ENCODE peak calls at places on chromosomes 7 and 10, in eight cellular contexts. One of them, this sample, is unnamed.

GRCh38 chr7:70092314-70093303 is 494.3 kb downstream of the AUTS2 start:
- DNase-seq in AG04449: peak
- DNase-seq in NCI-H1105: peak
- DNase-seq in dorsolateral prefrontal cortex: no peak
- DNase-seq in posterior cingulate gyrus: peak
- DNase-seq in NCI-H345: peak
- DNase-seq in activated CD4-positive, alpha-beta T cell treated with anti-CD3 and anti-CD28 coated beads for 4 hours: no peak
- DNase-seq in HepG2: no peak
- DNase-seq in this sample: no peak

GRCh38 chr10:114623661-114624294 is 34.3 kb downstream of the ABLIM1 start:
- DNase-seq in posterior cingulate gyrus: no peak
- DNase-seq in AG04449: peak
- DNase-seq in NCI-H1105: no peak
- DNase-seq in HepG2: peak
- DNase-seq in activated CD4-positive, alpha-beta T cell treated with anti-CD3 and anti-CD28 coated beads for 4 hours: no peak
- DNase-seq in NCI-H345: peak
- DNase-seq in dorsolateral prefrontal cortex: no peak
- DNase-seq in this sample: no peak

GRCh38 chr7:17832820-17833219 is 107.5 kb downstream of the SNX13 start:
- DNase-seq in NCI-H1105: no peak
- DNase-seq in NCI-H345: no peak
- DNase-seq in dorsolateral prefrontal cortex: no peak
- DNase-seq in AG04449: no peak
- DNase-seq in HepG2: no peak
- DNase-seq in activated CD4-positive, alpha-beta T cell treated with anti-CD3 and anti-CD28 coated beads for 4 hours: no peak
- DNase-seq in posterior cingulate gyrus: no peak
- DNase-seq in this sample: no peak

GRCh38 chr10:74071151-74071550 is 73.2 kb downstream of the VCL start:
- DNase-seq in HepG2: no peak
- DNase-seq in NCI-H1105: no peak
- DNase-seq in activated CD4-positive, alpha-beta T cell treated with anti-CD3 and anti-CD28 coated beads for 4 hours: no peak
- DNase-seq in posterior cingulate gyrus: no peak
- DNase-seq in AG04449: peak
- DNase-seq in NCI-H345: no peak
- DNase-seq in dorsolateral prefrontal cortex: no peak
- DNase-seq in this sample: no peak

GRCh38 chr10:6995846-6996245 is 415.0 kb downstream of the SFMBT2 start:
- DNase-seq in NCI-H1105: no peak
- DNase-seq in AG04449: no peak
- DNase-seq in activated CD4-positive, alpha-beta T cell treated with anti-CD3 and anti-CD28 coated beads for 4 hours: no peak
- DNase-seq in NCI-H345: no peak
- DNase-seq in HepG2: no peak
- DNase-seq in posterior cingulate gyrus: no peak
- DNase-seq in dorsolateral prefrontal cortex: no peak
- DNase-seq in this sample: no peak

GRCh38 chr10:70735161-70735560 is 50.0 kb downstream of the TBATA start:
- DNase-seq in posterior cingulate gyrus: no peak
- DNase-seq in AG04449: no peak
- DNase-seq in NCI-H345: no peak
- DNase-seq in NCI-H1105: no peak
- DNase-seq in dorsolateral prefrontal cortex: peak
- DNase-seq in activated CD4-positive, alpha-beta T cell treated with anti-CD3 and anti-CD28 coated beads for 4 hours: no peak
- DNase-seq in HepG2: no peak
- DNase-seq in this sample: no peak

GRCh38 chr7:37323912-37324430 is 124.7 kb downstream of the ELMO1 start:
- DNase-seq in posterior cingulate gyrus: no peak
- DNase-seq in activated CD4-positive, alpha-beta T cell treated with anti-CD3 and anti-CD28 coated beads for 4 hours: no peak
- DNase-seq in NCI-H345: no peak
- DNase-seq in dorsolateral prefrontal cortex: peak
- DNase-seq in HepG2: no peak
- DNase-seq in AG04449: no peak
- DNase-seq in NCI-H1105: no peak
- DNase-seq in this sample: no peak

GRCh38 chr7:134444961-134445315 is 14.0 kb downstream of the AKR1B1 start:
- DNase-seq in dorsolateral prefrontal cortex: no peak
- DNase-seq in activated CD4-positive, alpha-beta T cell treated with anti-CD3 and anti-CD28 coated beads for 4 hours: no peak
- DNase-seq in AG04449: no peak
- DNase-seq in NCI-H1105: no peak
- DNase-seq in NCI-H345: no peak
- DNase-seq in HepG2: no peak
- DNase-seq in posterior cingulate gyrus: no peak
- DNase-seq in this sample: no peak

GRCh38 chr10:12566161-12567115 is 217.1 kb downstream of the CAMK1D start:
- DNase-seq in posterior cingulate gyrus: peak
- DNase-seq in HepG2: no peak
- DNase-seq in AG04449: no peak
- DNase-seq in NCI-H345: no peak
- DNase-seq in dorsolateral prefrontal cortex: no peak
- DNase-seq in activated CD4-positive, alpha-beta T cell treated with anti-CD3 and anti-CD28 coated beads for 4 hours: no peak
- DNase-seq in NCI-H1105: no peak
- DNase-seq in this sample: no peak

GRCh38 chr10:16787361-16787791 is 29.8 kb downstream of the RSU1 start:
- DNase-seq in posterior cingulate gyrus: no peak
- DNase-seq in HepG2: no peak
- DNase-seq in NCI-H1105: no peak
- DNase-seq in AG04449: no peak
- DNase-seq in activated CD4-positive, alpha-beta T cell treated with anti-CD3 and anti-CD28 coated beads for 4 hours: peak
- DNase-seq in NCI-H345: no peak
- DNase-seq in dorsolateral prefrontal cortex: no peak
- DNase-seq in this sample: no peak

GRCh38 chr7:1854521-1855395 is 184.7 kb downstream of the ELFN1 start:
- DNase-seq in dorsolateral prefrontal cortex: no peak
- DNase-seq in activated CD4-positive, alpha-beta T cell treated with anti-CD3 and anti-CD28 coated beads for 4 hours: no peak
- DNase-seq in AG04449: no peak
- DNase-seq in HepG2: no peak
- DNase-seq in NCI-H1105: no peak
- DNase-seq in NCI-H345: no peak
- DNase-seq in posterior cingulate gyrus: peak
- DNase-seq in this sample: no peak

GRCh38 chr10:89301231-89301630 is 615 bp upstream of the IFIT2 start:
- DNase-seq in AG04449: no peak
- DNase-seq in NCI-H345: no peak
- DNase-seq in dorsolateral prefrontal cortex: no peak
- DNase-seq in NCI-H1105: no peak
- DNase-seq in HepG2: no peak
- DNase-seq in posterior cingulate gyrus: no peak
- DNase-seq in activated CD4-positive, alpha-beta T cell treated with anti-CD3 and anti-CD28 coated beads for 4 hours: peak
- DNase-seq in this sample: no peak

GRCh38 chr7:73701357-73701995 is 18.0 kb downstream of the STX1A start:
- DNase-seq in dorsolateral prefrontal cortex: peak
- DNase-seq in HepG2: peak
- DNase-seq in NCI-H1105: no peak
- DNase-seq in AG04449: no peak
- DNase-seq in activated CD4-positive, alpha-beta T cell treated with anti-CD3 and anti-CD28 coated beads for 4 hours: no peak
- DNase-seq in NCI-H345: no peak
- DNase-seq in posterior cingulate gyrus: peak
- DNase-seq in this sample: no peak

GRCh38 chr10:59012839-59013238 is 163.6 kb upstream of the PHYHIPL start:
- DNase-seq in activated CD4-positive, alpha-beta T cell treated with anti-CD3 and anti-CD28 coated beads for 4 hours: no peak
- DNase-seq in posterior cingulate gyrus: no peak
- DNase-seq in AG04449: no peak
- DNase-seq in HepG2: no peak
- DNase-seq in dorsolateral prefrontal cortex: no peak
- DNase-seq in NCI-H1105: no peak
- DNase-seq in NCI-H345: no peak
- DNase-seq in this sample: no peak

GRCh38 chr10:3527869-3528268 is 257.1 kb downstream of the KLF6 start:
- DNase-seq in activated CD4-positive, alpha-beta T cell treated with anti-CD3 and anti-CD28 coated beads for 4 hours: no peak
- DNase-seq in dorsolateral prefrontal cortex: no peak
- DNase-seq in AG04449: no peak
- DNase-seq in NCI-H1105: no peak
- DNase-seq in NCI-H345: no peak
- DNase-seq in posterior cingulate gyrus: no peak
- DNase-seq in HepG2: no peak
- DNase-seq in this sample: no peak

GRCh38 chr10:90451283-90451682 is 406.6 kb downstream of the HTR7 start:
- DNase-seq in activated CD4-positive, alpha-beta T cell treated with anti-CD3 and anti-CD28 coated beads for 4 hours: no peak
- DNase-seq in AG04449: no peak
- DNase-seq in dorsolateral prefrontal cortex: no peak
- DNase-seq in HepG2: no peak
- DNase-seq in NCI-H345: no peak
- DNase-seq in posterior cingulate gyrus: no peak
- DNase-seq in NCI-H1105: no peak
- DNase-seq in this sample: no peak

GRCh38 chr7:21076054-21076453 is 289.4 kb upstream of the SP8 start:
- DNase-seq in AG04449: no peak
- DNase-seq in posterior cingulate gyrus: no peak
- DNase-seq in activated CD4-positive, alpha-beta T cell treated with anti-CD3 and anti-CD28 coated beads for 4 hours: no peak
- DNase-seq in dorsolateral prefrontal cortex: no peak
- DNase-seq in NCI-H345: peak
- DNase-seq in NCI-H1105: peak
- DNase-seq in HepG2: peak
- DNase-seq in this sample: no peak

GRCh38 chr7:80783688-80784327 is 135.0 kb downstream of the SEMA3C start:
- DNase-seq in activated CD4-positive, alpha-beta T cell treated with anti-CD3 and anti-CD28 coated beads for 4 hours: no peak
- DNase-seq in dorsolateral prefrontal cortex: no peak
- DNase-seq in NCI-H345: no peak
- DNase-seq in AG04449: no peak
- DNase-seq in NCI-H1105: no peak
- DNase-seq in HepG2: no peak
- DNase-seq in posterior cingulate gyrus: no peak
- DNase-seq in this sample: no peak

GRCh38 chr10:117736655-117737054 is 194.1 kb downstream of the EMX2 start:
- DNase-seq in AG04449: no peak
- DNase-seq in dorsolateral prefrontal cortex: no peak
- DNase-seq in posterior cingulate gyrus: no peak
- DNase-seq in HepG2: peak
- DNase-seq in activated CD4-positive, alpha-beta T cell treated with anti-CD3 and anti-CD28 coated beads for 4 hours: no peak
- DNase-seq in NCI-H1105: no peak
- DNase-seq in NCI-H345: no peak
- DNase-seq in this sample: no peak

GRCh38 chr7:29900745-29901144 is 88.9 kb downstream of the SCRN1 start:
- DNase-seq in HepG2: no peak
- DNase-seq in dorsolateral prefrontal cortex: no peak
- DNase-seq in posterior cingulate gyrus: no peak
- DNase-seq in AG04449: no peak
- DNase-seq in NCI-H1105: no peak
- DNase-seq in NCI-H345: no peak
- DNase-seq in activated CD4-positive, alpha-beta T cell treated with anti-CD3 and anti-CD28 coated beads for 4 hours: no peak
- DNase-seq in this sample: no peak

GRCh38 chr10:29861811-29862505 is 197.4 kb downstream of the JCAD start:
- DNase-seq in NCI-H1105: no peak
- DNase-seq in posterior cingulate gyrus: no peak
- DNase-seq in activated CD4-positive, alpha-beta T cell treated with anti-CD3 and anti-CD28 coated beads for 4 hours: no peak
- DNase-seq in AG04449: peak
- DNase-seq in HepG2: no peak
- DNase-seq in dorsolateral prefrontal cortex: no peak
- DNase-seq in NCI-H345: no peak
- DNase-seq in this sample: no peak

GRCh38 chr10:3500408-3500856 is 284.6 kb downstream of the KLF6 start:
- DNase-seq in NCI-H345: no peak
- DNase-seq in HepG2: peak
- DNase-seq in activated CD4-positive, alpha-beta T cell treated with anti-CD3 and anti-CD28 coated beads for 4 hours: no peak
- DNase-seq in dorsolateral prefrontal cortex: no peak
- DNase-seq in AG04449: no peak
- DNase-seq in NCI-H1105: no peak
- DNase-seq in posterior cingulate gyrus: peak
- DNase-seq in this sample: peak

GRCh38 chr7:12315049-12315448 is 88.6 kb downstream of the VWDE start:
- DNase-seq in AG04449: no peak
- DNase-seq in NCI-H345: peak
- DNase-seq in NCI-H1105: peak
- DNase-seq in posterior cingulate gyrus: no peak
- DNase-seq in activated CD4-positive, alpha-beta T cell treated with anti-CD3 and anti-CD28 coated beads for 4 hours: no peak
- DNase-seq in HepG2: no peak
- DNase-seq in dorsolateral prefrontal cortex: no peak
- DNase-seq in this sample: no peak

GRCh38 chr7:123533929-123534382 is 439 bp downstream of the IQUB start:
- DNase-seq in NCI-H1105: peak
- DNase-seq in dorsolateral prefrontal cortex: no peak
- DNase-seq in HepG2: no peak
- DNase-seq in activated CD4-positive, alpha-beta T cell treated with anti-CD3 and anti-CD28 coated beads for 4 hours: no peak
- DNase-seq in AG04449: no peak
- DNase-seq in posterior cingulate gyrus: no peak
- DNase-seq in NCI-H345: peak
- DNase-seq in this sample: no peak

GRCh38 chr10:101071885-101072433 is 10.2 kb downstream of the KAZALD1 start:
- DNase-seq in dorsolateral prefrontal cortex: no peak
- DNase-seq in activated CD4-positive, alpha-beta T cell treated with anti-CD3 and anti-CD28 coated beads for 4 hours: no peak
- DNase-seq in AG04449: no peak
- DNase-seq in HepG2: no peak
- DNase-seq in NCI-H1105: no peak
- DNase-seq in NCI-H345: no peak
- DNase-seq in posterior cingulate gyrus: peak
- DNase-seq in this sample: no peak

GRCh38 chr10:30862486-30862885 is 169.2 kb downstream of the ZNF438 start:
- DNase-seq in NCI-H1105: no peak
- DNase-seq in activated CD4-positive, alpha-beta T cell treated with anti-CD3 and anti-CD28 coated beads for 4 hours: no peak
- DNase-seq in HepG2: no peak
- DNase-seq in dorsolateral prefrontal cortex: no peak
- DNase-seq in posterior cingulate gyrus: no peak
- DNase-seq in AG04449: peak
- DNase-seq in NCI-H345: no peak
- DNase-seq in this sample: no peak

GRCh38 chr7:157785486-157786186 is 448.8 kb downstream of the DNAJB6 start:
- DNase-seq in activated CD4-positive, alpha-beta T cell treated with anti-CD3 and anti-CD28 coated beads for 4 hours: no peak
- DNase-seq in posterior cingulate gyrus: peak
- DNase-seq in NCI-H345: peak
- DNase-seq in AG04449: no peak
- DNase-seq in NCI-H1105: no peak
- DNase-seq in HepG2: no peak
- DNase-seq in dorsolateral prefrontal cortex: no peak
- DNase-seq in this sample: no peak

GRCh38 chr10:85098835-85099521 is 770.6 kb downstream of the CCSER2 start:
- DNase-seq in AG04449: no peak
- DNase-seq in activated CD4-positive, alpha-beta T cell treated with anti-CD3 and anti-CD28 coated beads for 4 hours: no peak
- DNase-seq in NCI-H345: no peak
- DNase-seq in NCI-H1105: no peak
- DNase-seq in HepG2: no peak
- DNase-seq in dorsolateral prefrontal cortex: no peak
- DNase-seq in posterior cingulate gyrus: no peak
- DNase-seq in this sample: no peak

GRCh38 chr7:80637453-80637852 is 989 bp upstream of the CD36 start:
- DNase-seq in NCI-H1105: no peak
- DNase-seq in HepG2: no peak
- DNase-seq in dorsolateral prefrontal cortex: no peak
- DNase-seq in AG04449: no peak
- DNase-seq in NCI-H345: no peak
- DNase-seq in posterior cingulate gyrus: no peak
- DNase-seq in activated CD4-positive, alpha-beta T cell treated with anti-CD3 and anti-CD28 coated beads for 4 hours: no peak
- DNase-seq in this sample: no peak

GRCh38 chr7:141097430-141097829 is 23.6 kb downstream of the TMEM178B start:
- DNase-seq in NCI-H1105: no peak
- DNase-seq in HepG2: no peak
- DNase-seq in dorsolateral prefrontal cortex: no peak
- DNase-seq in posterior cingulate gyrus: no peak
- DNase-seq in NCI-H345: no peak
- DNase-seq in activated CD4-positive, alpha-beta T cell treated with anti-CD3 and anti-CD28 coated beads for 4 hours: no peak
- DNase-seq in AG04449: no peak
- DNase-seq in this sample: no peak

GRCh38 chr10:101133489-101134298 is 2.6 kb downstream of the TLX1 start:
- DNase-seq in NCI-H345: no peak
- DNase-seq in dorsolateral prefrontal cortex: no peak
- DNase-seq in AG04449: no peak
- DNase-seq in HepG2: no peak
- DNase-seq in posterior cingulate gyrus: no peak
- DNase-seq in NCI-H1105: no peak
- DNase-seq in activated CD4-positive, alpha-beta T cell treated with anti-CD3 and anti-CD28 coated beads for 4 hours: no peak
- DNase-seq in this sample: no peak

GRCh38 chr10:128934492-128934891 is 532.5 kb upstream of the MGMT start:
- DNase-seq in dorsolateral prefrontal cortex: no peak
- DNase-seq in NCI-H1105: no peak
- DNase-seq in activated CD4-positive, alpha-beta T cell treated with anti-CD3 and anti-CD28 coated beads for 4 hours: no peak
- DNase-seq in NCI-H345: no peak
- DNase-seq in HepG2: no peak
- DNase-seq in posterior cingulate gyrus: no peak
- DNase-seq in AG04449: no peak
- DNase-seq in this sample: no peak

GRCh38 chr7:142785841-142786250 is 15.1 kb downstream of the PRSS2 start:
- DNase-seq in activated CD4-positive, alpha-beta T cell treated with anti-CD3 and anti-CD28 coated beads for 4 hours: peak
- DNase-seq in NCI-H1105: no peak
- DNase-seq in dorsolateral prefrontal cortex: no peak
- DNase-seq in NCI-H345: no peak
- DNase-seq in HepG2: no peak
- DNase-seq in AG04449: no peak
- DNase-seq in posterior cingulate gyrus: peak
- DNase-seq in this sample: no peak

GRCh38 chr7:123499211-123499968 is 35.0 kb downstream of the IQUB start:
- DNase-seq in activated CD4-positive, alpha-beta T cell treated with anti-CD3 and anti-CD28 coated beads for 4 hours: no peak
- DNase-seq in AG04449: no peak
- DNase-seq in NCI-H345: no peak
- DNase-seq in posterior cingulate gyrus: no peak
- DNase-seq in dorsolateral prefrontal cortex: no peak
- DNase-seq in HepG2: no peak
- DNase-seq in NCI-H1105: no peak
- DNase-seq in this sample: no peak